ENCODE peak calls at places on chromosome 17, in eight cellular contexts. A is cardiac fibroblast; B is AG04450; L is fibroblast of pulmonary artery; K is CD4-positive, alpha-beta T cell; G is GM10248; E is A549; O is fibroblast of villous mesenchyme. M is an unnamed sample.

GRCh38 chr17:50322271-50322670 is 23.7 kb upstream of the XYLT2 start:
- DNase-seq in L (peak), K (no peak), E (no peak), B (no peak), O (no peak), G (no peak), A (no peak), M (no peak)

GRCh38 chr17:4986403-4986802 is 1.1 kb downstream of the CAMTA2 start:
- DNase-seq in K (no peak), E (no peak), A (peak), O (no peak), L (no peak), G (no peak), B (no peak), M (no peak)

GRCh38 chr17:69579961-69580677 is 165.6 kb downstream of the MAP2K6 start:
- DNase-seq in L (no peak), G (no peak), B (no peak), K (no peak), A (no peak), E (no peak), O (no peak), M (no peak)

GRCh38 chr17:22435231-22435974 is 743.1 kb downstream of the KCNJ18 start:
- DNase-seq in G (no peak), E (no peak), K (no peak), A (no peak), L (no peak), O (no peak), B (no peak), M (no peak)

GRCh38 chr17:70810609-70811008 is 641.3 kb downstream of the KCNJ2 start:
- DNase-seq in L (peak), A (peak), O (no peak), B (peak), G (no peak), K (no peak), E (no peak), M (peak)

GRCh38 chr17:35893751-35894150 is 13.6 kb upstream of the CCL5 start:
- DNase-seq in G (no peak), O (no peak), L (no peak), E (no peak), A (no peak), B (no peak), K (no peak), M (no peak)

GRCh38 chr17:29973005-29973404 is 31.6 kb downstream of the EFCAB5 start:
- DNase-seq in O (no peak), A (no peak), G (no peak), K (no peak), E (no peak), L (no peak), B (no peak), M (no peak)

GRCh38 chr17:72852267-72852945 is 240.1 kb downstream of the SLC39A11 start:
- DNase-seq in A (no peak), O (no peak), B (peak), L (no peak), K (no peak), G (no peak), E (peak), M (no peak)

GRCh38 chr17:66812571-66812970 is 22.3 kb upstream of the CACNG5 start:
- DNase-seq in L (no peak), O (no peak), K (no peak), A (no peak), E (no peak), G (no peak), B (no peak), M (no peak)

GRCh38 chr17:81956607-81957589 is 4.1 kb downstream of the NOTUM start:
- DNase-seq in E (no peak), B (no peak), L (no peak), A (no peak), K (no peak), O (no peak), G (no peak), M (no peak)

GRCh38 chr17:8430966-8431365 is 4.7 kb upstream of the NDEL1 start:
- DNase-seq in L (peak), O (no peak), E (no peak), K (no peak), A (peak), B (no peak), G (no peak), M (peak)

GRCh38 chr17:58039975-58040374 is 32.9 kb upstream of the SRSF1 start:
- DNase-seq in L (no peak), A (no peak), B (no peak), K (no peak), O (no peak), E (no peak), G (no peak), M (no peak)

GRCh38 chr17:35596530-35597233 is 9.6 kb downstream of the AP2B1 start:
- DNase-seq in B (no peak), O (no peak), G (no peak), L (no peak), K (no peak), A (no peak), E (no peak), M (no peak)

GRCh38 chr17:28371245-28372202 is at the start of gene SARM1:
- DNase-seq in B (peak), A (peak), G (peak), O (peak), L (peak), K (peak), E (peak), M (peak)

GRCh38 chr17:17810374-17811248 is 26.2 kb downstream of the SREBF1 start:
- DNase-seq in K (no peak), O (peak), E (peak), G (no peak), B (no peak), L (peak), A (peak), M (no peak)

GRCh38 chr17:73261952-73262675 is 434 bp upstream of the CPSF4L start:
- DNase-seq in E (no peak), L (no peak), A (no peak), K (no peak), O (no peak), B (no peak), G (no peak), M (no peak)

GRCh38 chr17:65800655-65801054 is 239.2 kb upstream of the AXIN2 start:
- DNase-seq in A (no peak), B (no peak), K (no peak), L (no peak), O (peak), E (no peak), G (no peak), M (no peak)

GRCh38 chr17:59097876-59098275 is 8.8 kb downstream of the TRIM37 start:
- DNase-seq in E (no peak), O (no peak), A (no peak), K (no peak), G (no peak), L (no peak), B (no peak), M (no peak)

GRCh38 chr17:30021708-30022317 is 80.4 kb downstream of the EFCAB5 start:
- DNase-seq in O (peak), E (peak), L (peak), G (peak), K (peak), A (peak), B (peak), M (peak)

GRCh38 chr17:27466376-27466747 is 10.1 kb downstream of the KSR1 start:
- DNase-seq in O (no peak), A (no peak), B (no peak), L (no peak), K (peak), G (no peak), E (no peak), M (no peak)

GRCh38 chr17:45894022-45894784 is at the start of gene MAPT:
- DNase-seq in E (peak), L (peak), O (peak), G (peak), B (peak), K (peak), A (peak), M (peak)

GRCh38 chr17:45893725-45894021 is 681 bp upstream of the MAPT start:
- DNase-seq in O (no peak), K (no peak), E (no peak), A (no peak), L (no peak), B (no peak), G (no peak), M (no peak)

GRCh38 chr17:45895969-45896793 is 1.8 kb downstream of the MAPT start:
- DNase-seq in A (no peak), K (no peak), L (no peak), B (no peak), E (peak), G (no peak), O (peak), M (no peak)

GRCh38 chr17:45896803-45897693 is 2.7 kb downstream of the MAPT start:
- DNase-seq in O (no peak), L (no peak), A (no peak), K (no peak), G (no peak), E (peak), B (no peak), M (no peak)

GRCh38 chr17:45895304-45895968 is 1.1 kb downstream of the MAPT start:
- DNase-seq in L (no peak), G (no peak), E (peak), K (peak), A (no peak), B (no peak), O (peak), M (no peak)
- TF ChIP-seq CTCF in L (no peak), G (peak), E (no peak), K (no peak), A (no peak), B (no peak), O (no peak), M (no peak)

GRCh38 chr17:3669085-3669347 is 404 bp downstream of the EMC6 start:
- DNase-seq in A (no peak), K (no peak), O (no peak), L (no peak), B (no peak), E (no peak), G (no peak), M (no peak)
- TF ChIP-seq CTCF in A (no peak), K (no peak), O (no peak), L (no peak), B (no peak), E (no peak), G (no peak), M (no peak)

DNA sequence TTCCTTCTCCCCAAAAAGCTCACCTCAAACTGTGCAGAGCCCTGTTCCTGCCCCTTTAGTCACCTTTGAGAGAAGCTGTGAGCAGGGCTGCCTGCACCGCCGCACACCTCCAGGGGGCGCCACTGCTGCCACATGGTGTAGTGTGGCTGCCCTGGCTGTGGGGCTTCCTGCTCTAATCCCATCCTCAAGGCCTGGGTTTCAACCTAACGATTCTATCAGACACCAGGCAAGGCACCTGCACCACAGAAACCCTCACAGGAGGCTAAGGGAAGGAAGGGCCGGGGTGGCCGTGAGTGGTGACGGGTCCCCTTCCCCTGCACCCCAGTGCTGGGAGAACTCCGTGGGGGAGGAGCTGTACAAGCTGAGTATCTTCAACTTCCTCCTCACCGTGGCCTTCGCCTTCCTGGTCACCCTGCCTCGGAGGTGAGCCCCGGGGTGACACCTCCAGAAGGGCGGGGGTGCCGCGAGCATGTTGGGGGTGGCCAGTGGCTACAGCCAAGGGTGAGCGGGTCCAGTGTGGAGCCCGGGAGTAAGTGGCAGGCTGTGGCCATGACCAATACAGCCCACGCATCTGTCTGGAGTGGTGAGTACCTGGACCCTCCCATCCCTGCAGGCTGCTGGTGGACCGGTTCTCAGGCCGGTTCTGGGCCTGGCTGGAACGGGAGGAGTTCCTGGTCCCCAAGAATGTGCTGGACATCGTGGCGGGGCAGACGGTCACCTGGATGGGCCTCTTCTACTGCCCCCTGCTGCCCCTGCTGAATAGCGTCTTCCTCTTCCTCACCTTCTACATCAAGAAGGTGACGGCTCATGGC is 7.0 kb downstream of the TMC8 start:
- DNase-seq in L (no peak), K (no peak), G (no peak), O (no peak), E (peak), B (no peak), A (no peak), M (no peak)
- TF ChIP-seq CTCF in L (peak), K (peak), G (peak), O (peak), E (peak), B (peak), A (peak), M (peak)

GRCh38 chr17:49051269-49051668 is 54.1 kb downstream of the IGF2BP1 start:
- DNase-seq in O (no peak), G (no peak), A (no peak), E (no peak), K (no peak), L (no peak), B (no peak), M (no peak)
- TF ChIP-seq CTCF in O (no peak), G (no peak), A (no peak), E (no peak), K (no peak), L (no peak), B (no peak), M (no peak)

DNA sequence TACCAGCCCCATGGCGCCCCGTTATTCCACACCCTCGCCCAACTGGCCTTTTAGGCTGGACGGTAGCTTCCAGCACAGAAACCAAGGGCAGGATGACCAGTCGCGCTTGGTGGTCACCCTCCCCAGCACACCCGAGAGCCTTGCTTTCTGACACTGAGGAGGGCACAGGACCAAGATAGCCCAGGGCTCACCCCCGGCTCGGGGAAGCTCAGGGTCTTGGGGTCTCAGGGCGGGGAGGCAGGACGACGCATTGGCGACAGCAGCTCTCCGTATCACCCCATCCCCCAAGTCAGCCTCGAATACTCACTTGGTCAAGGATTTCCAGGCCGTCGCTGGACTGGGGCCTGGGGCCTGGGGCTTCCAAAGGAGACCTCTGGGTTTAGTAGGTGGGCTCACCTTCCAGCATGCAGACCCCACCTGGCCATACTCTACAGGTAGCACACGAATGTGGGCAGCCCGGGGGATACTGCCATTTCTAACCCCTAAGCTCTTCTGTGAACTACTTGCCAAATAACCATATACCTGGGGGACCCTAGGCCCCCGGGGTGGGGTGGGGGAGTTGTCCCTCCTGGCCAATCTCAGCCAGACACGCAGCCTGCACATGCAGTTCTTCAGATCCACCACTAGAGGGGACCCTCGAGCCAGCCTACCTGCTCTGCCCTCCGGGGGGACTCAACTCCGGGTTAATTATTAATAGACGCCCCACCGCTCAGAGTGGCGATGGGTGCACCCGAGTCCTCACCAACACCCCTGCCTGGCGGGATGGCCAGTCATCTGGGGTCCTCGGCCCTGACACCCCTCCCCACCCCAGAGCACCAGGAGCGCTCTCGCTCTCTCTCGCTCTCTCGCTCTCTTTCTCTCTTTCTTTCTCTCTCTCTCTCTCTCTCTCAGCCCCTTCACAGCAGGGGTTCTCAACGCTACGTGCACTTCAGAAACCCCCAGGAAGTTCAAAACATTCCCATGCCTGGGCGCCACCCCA is 30.0 kb downstream of the TBC1D16 start:
- DNase-seq in E (peak), G (peak), B (no peak), A (peak), K (peak), L (peak), O (no peak), M (no peak)
- TF ChIP-seq CTCF in E (peak), G (peak), B (peak), A (peak), K (peak), L (peak), O (peak), M (peak)

GRCh38 chr17:48522990-48523389 is 7.8 kb downstream of the HOXB1 start:
- DNase-seq in O (no peak), A (no peak), K (no peak), E (peak), B (no peak), G (no peak), L (no peak), M (no peak)
- TF ChIP-seq CTCF in O (peak), A (peak), K (no peak), E (peak), B (peak), G (no peak), L (peak), M (no peak)

DNA sequence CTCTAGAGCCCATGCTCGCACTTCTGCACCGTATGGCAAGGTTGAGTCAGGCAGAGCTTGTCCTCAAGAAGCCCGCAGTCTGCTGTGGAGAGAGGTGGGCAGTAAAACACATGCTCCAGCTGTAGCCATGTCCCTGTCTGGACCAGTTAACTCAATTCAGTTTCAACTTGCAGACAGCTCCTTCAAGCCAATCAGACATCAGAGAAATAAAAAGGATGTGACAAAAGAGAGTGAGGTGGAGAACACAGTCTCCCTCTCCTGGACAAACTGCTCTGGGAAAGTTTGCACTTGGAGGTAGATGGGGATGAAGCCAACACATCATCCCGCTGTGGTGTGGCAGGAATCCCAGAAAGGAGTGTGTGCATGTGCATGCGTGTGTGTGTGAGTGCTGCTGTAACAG is 358.5 kb upstream of the ASIC2 start:
- DNase-seq in E (peak), A (no peak), O (no peak), L (peak), G (no peak), B (no peak), K (no peak), M (no peak)
- TF ChIP-seq CTCF in E (peak), A (no peak), O (no peak), L (peak), G (no peak), B (no peak), K (no peak), M (no peak)

DNA sequence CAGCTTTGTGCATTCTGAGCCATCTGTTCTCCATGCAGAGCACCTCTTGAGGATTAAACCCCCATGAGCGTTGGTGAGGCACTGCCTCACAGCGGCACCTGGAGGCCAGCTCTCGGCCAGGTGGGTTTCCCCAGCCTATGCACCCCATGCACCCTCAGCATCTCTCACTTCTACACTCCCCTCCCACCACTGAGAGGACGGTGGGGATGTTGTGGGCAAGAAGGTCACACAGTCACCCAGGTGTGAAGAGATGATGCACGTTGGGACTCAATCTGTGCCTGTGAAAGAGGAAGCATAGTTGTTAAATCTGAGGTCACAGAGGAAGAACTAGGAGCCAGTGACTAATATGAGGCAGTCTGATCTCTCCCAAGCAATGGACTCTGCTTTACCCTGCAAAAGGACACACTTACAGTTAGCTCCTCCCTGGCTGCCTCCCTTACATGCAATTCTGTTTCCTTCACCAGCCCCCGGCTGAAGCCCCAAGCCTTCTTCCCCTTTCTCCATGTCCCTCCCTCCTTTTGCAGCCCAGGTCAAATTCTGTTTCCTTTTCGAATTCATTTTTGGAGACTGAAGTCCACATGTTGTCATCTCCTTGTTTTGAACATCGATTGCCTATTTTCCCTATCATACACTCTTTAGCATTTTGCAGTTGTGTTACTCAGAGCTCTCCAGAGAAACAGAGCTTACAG is 58.5 kb downstream of the HS3ST3B1 start:
- DNase-seq in O (no peak), G (peak), K (no peak), L (no peak), A (no peak), B (no peak), E (no peak), M (no peak)
- TF ChIP-seq CTCF in O (no peak), G (no peak), K (no peak), L (no peak), A (no peak), B (no peak), E (no peak), M (no peak)

GRCh38 chr17:3549610-3550162 is 7.9 kb downstream of the TRPV3 start:
- DNase-seq in G (no peak), B (no peak), A (no peak), O (no peak), L (no peak), K (no peak), E (no peak), M (no peak)

GRCh38 chr17:3554440-3554839 is 3.2 kb downstream of the TRPV3 start:
- DNase-seq in L (no peak), A (no peak), O (no peak), E (no peak), K (no peak), G (no peak), B (no peak), M (no peak)

GRCh38 chr17:3552916-3553315 is 4.7 kb downstream of the TRPV3 start:
- DNase-seq in K (no peak), E (no peak), G (no peak), O (no peak), A (no peak), B (no peak), L (no peak), M (no peak)

GRCh38 chr17:3553419-3554401 is 3.9 kb downstream of the TRPV3 start:
- DNase-seq in L (no peak), G (no peak), E (no peak), K (no peak), B (no peak), O (no peak), A (no peak), M (no peak)

GRCh38 chr17:3551189-3551588 is 6.4 kb downstream of the TRPV3 start:
- DNase-seq in L (no peak), O (no peak), A (no peak), B (no peak), G (no peak), E (no peak), K (no peak), M (no peak)
- TF ChIP-seq CTCF in L (peak), O (peak), A (no peak), B (peak), G (no peak), E (no peak), K (no peak), M (no peak)

M was measured in AG09319.